ENCODE peak calls at places on chromosomes 6 and 20, in nine cellular contexts. One of them, this sample, is unnamed.

GRCh38 chr6:49336514-49337131 is 126.4 kb downstream of the MMUT start:
- DNase-seq in HT1080: peak; percentile 8
- DNase-seq in neural crest cell: no peak
- DNase-seq in NT2/D1: no peak
- DNase-seq in fibroblast of mammary gland: no peak
- DNase-seq in GM12878: no peak
- DNase-seq in renal cortical epithelial cell: peak; percentile 28
- DNase-seq in body of pancreas: peak; percentile 66
- DNase-seq in stimulated activated CD8-positive, alpha-beta memory T cell treated with anti-CD3 and anti-CD28 coated beads, Interleukin-15, amount 100 ng/mL, for 24 hours: no peak
- DNase-seq in this sample: no peak

GRCh38 chr6:17038316-17038715 is 63.5 kb upstream of the STMND1 start:
- DNase-seq in HT1080: no peak
- DNase-seq in body of pancreas: no peak
- DNase-seq in GM12878: no peak
- DNase-seq in NT2/D1: no peak
- DNase-seq in fibroblast of mammary gland: peak; percentile 82
- DNase-seq in stimulated activated CD8-positive, alpha-beta memory T cell treated with anti-CD3 and anti-CD28 coated beads, Interleukin-15, amount 100 ng/mL, for 24 hours: no peak
- DNase-seq in renal cortical epithelial cell: no peak
- DNase-seq in neural crest cell: no peak
- DNase-seq in this sample: no peak

GRCh38 chr20:38724603-38725457 is 544 bp downstream of the SLC32A1 start:
- DNase-seq in body of pancreas: no peak
- DNase-seq in neural crest cell: no peak
- DNase-seq in stimulated activated CD8-positive, alpha-beta memory T cell treated with anti-CD3 and anti-CD28 coated beads, Interleukin-15, amount 100 ng/mL, for 24 hours: no peak
- DNase-seq in renal cortical epithelial cell: no peak
- DNase-seq in HT1080: no peak
- DNase-seq in GM12878: no peak
- DNase-seq in fibroblast of mammary gland: no peak
- DNase-seq in NT2/D1: no peak
- DNase-seq in this sample: no peak

GRCh38 chr6:135938588-135939215 is 87.2 kb downstream of the PDE7B start:
- DNase-seq in GM12878: no peak
- DNase-seq in HT1080: no peak
- DNase-seq in stimulated activated CD8-positive, alpha-beta memory T cell treated with anti-CD3 and anti-CD28 coated beads, Interleukin-15, amount 100 ng/mL, for 24 hours: no peak
- DNase-seq in fibroblast of mammary gland: peak; percentile 96
- DNase-seq in neural crest cell: no peak
- DNase-seq in renal cortical epithelial cell: peak; percentile 8
- DNase-seq in body of pancreas: peak; percentile 13
- DNase-seq in NT2/D1: no peak
- DNase-seq in this sample: peak; percentile 43

GRCh38 chr6:23455754-23456153 is 670.3 kb upstream of the NRSN1 start:
- DNase-seq in HT1080: no peak
- DNase-seq in NT2/D1: no peak
- DNase-seq in renal cortical epithelial cell: no peak
- DNase-seq in neural crest cell: no peak
- DNase-seq in fibroblast of mammary gland: no peak
- DNase-seq in GM12878: no peak
- DNase-seq in stimulated activated CD8-positive, alpha-beta memory T cell treated with anti-CD3 and anti-CD28 coated beads, Interleukin-15, amount 100 ng/mL, for 24 hours: no peak
- DNase-seq in body of pancreas: no peak
- DNase-seq in this sample: no peak

GRCh38 chr20:53608456-53609413 is 15.1 kb upstream of the ZNF217 start:
- DNase-seq in GM12878: no peak
- DNase-seq in stimulated activated CD8-positive, alpha-beta memory T cell treated with anti-CD3 and anti-CD28 coated beads, Interleukin-15, amount 100 ng/mL, for 24 hours: no peak
- DNase-seq in fibroblast of mammary gland: no peak
- DNase-seq in renal cortical epithelial cell: no peak
- DNase-seq in neural crest cell: no peak
- DNase-seq in NT2/D1: no peak
- DNase-seq in body of pancreas: no peak
- DNase-seq in HT1080: no peak
- DNase-seq in this sample: peak; percentile 60

GRCh38 chr6:28542440-28543293 is 17.0 kb downstream of the GPX5 start:
- DNase-seq in body of pancreas: peak; percentile 54
- DNase-seq in stimulated activated CD8-positive, alpha-beta memory T cell treated with anti-CD3 and anti-CD28 coated beads, Interleukin-15, amount 100 ng/mL, for 24 hours: no peak
- DNase-seq in GM12878: peak; percentile 64
- DNase-seq in NT2/D1: peak; percentile 88
- DNase-seq in neural crest cell: peak; percentile 62
- DNase-seq in HT1080: peak; percentile 95
- DNase-seq in renal cortical epithelial cell: peak; percentile 80
- DNase-seq in fibroblast of mammary gland: peak; percentile 83
- DNase-seq in this sample: peak; percentile 80

GRCh38 chr20:52269327-52269726 is 77.7 kb upstream of the ZFP64 start:
- DNase-seq in stimulated activated CD8-positive, alpha-beta memory T cell treated with anti-CD3 and anti-CD28 coated beads, Interleukin-15, amount 100 ng/mL, for 24 hours: no peak
- DNase-seq in body of pancreas: no peak
- DNase-seq in NT2/D1: no peak
- DNase-seq in GM12878: no peak
- DNase-seq in neural crest cell: no peak
- DNase-seq in fibroblast of mammary gland: peak; percentile 35
- DNase-seq in HT1080: no peak
- DNase-seq in renal cortical epithelial cell: no peak
- DNase-seq in this sample: peak; percentile 98

GRCh38 chr20:40925829-40926228 is 102.8 kb upstream of the TOP1 start:
- DNase-seq in body of pancreas: no peak
- DNase-seq in renal cortical epithelial cell: no peak
- DNase-seq in stimulated activated CD8-positive, alpha-beta memory T cell treated with anti-CD3 and anti-CD28 coated beads, Interleukin-15, amount 100 ng/mL, for 24 hours: no peak
- DNase-seq in HT1080: no peak
- DNase-seq in NT2/D1: no peak
- DNase-seq in GM12878: no peak
- DNase-seq in neural crest cell: no peak
- DNase-seq in fibroblast of mammary gland: no peak
- DNase-seq in this sample: no peak

This sample was measured in MV-4-11.